ENCODE peak calls at places on chromosomes 16 and 17, in seven cellular contexts. One of them, this sample, is unnamed.

GRCh38 chr16:17397499-17397891 is 73.3 kb downstream of the XYLT1 start:
- DNase-seq in fibroblast of villous mesenchyme: peak; percentile 87
- DNase-seq in left ventricle myocardium inferior: no peak
- DNase-seq in GM12878: no peak
- DNase-seq in fibroblast of pulmonary artery: peak; percentile 46
- DNase-seq in IMR-90: peak; percentile 83
- DNase-seq in lower leg skin: peak; percentile 31
- DNase-seq in this sample: no peak

GRCh38 chr16:55333690-55334089 is 9.7 kb downstream of the IRX6 start:
- DNase-seq in GM12878: no peak
- DNase-seq in lower leg skin: no peak
- DNase-seq in fibroblast of pulmonary artery: no peak
- DNase-seq in fibroblast of villous mesenchyme: no peak
- DNase-seq in left ventricle myocardium inferior: no peak
- DNase-seq in IMR-90: no peak
- DNase-seq in this sample: no peak

GRCh38 chr17:74858672-74859438 is 830 bp downstream of the GRIN2C start:
- DNase-seq in IMR-90: no peak
- DNase-seq in fibroblast of pulmonary artery: no peak
- DNase-seq in fibroblast of villous mesenchyme: no peak
- DNase-seq in left ventricle myocardium inferior: no peak
- DNase-seq in GM12878: no peak
- DNase-seq in lower leg skin: no peak
- DNase-seq in this sample: no peak

GRCh38 chr17:31492880-31493655 is 101.6 kb downstream of the RAB11FIP4 start:
- DNase-seq in fibroblast of pulmonary artery: no peak
- DNase-seq in GM12878: peak; percentile 58
- DNase-seq in lower leg skin: no peak
- DNase-seq in IMR-90: no peak
- DNase-seq in left ventricle myocardium inferior: peak; percentile 59
- DNase-seq in fibroblast of villous mesenchyme: no peak
- DNase-seq in this sample: no peak

GRCh38 chr17:79188679-79189078 is 114.1 kb downstream of the ENGASE start:
- DNase-seq in IMR-90: no peak
- DNase-seq in fibroblast of villous mesenchyme: no peak
- DNase-seq in left ventricle myocardium inferior: no peak
- DNase-seq in lower leg skin: no peak
- DNase-seq in fibroblast of pulmonary artery: no peak
- DNase-seq in GM12878: no peak
- DNase-seq in this sample: no peak

GRCh38 chr17:65547253-65547670 is 14.2 kb downstream of the AXIN2 start:
- DNase-seq in fibroblast of villous mesenchyme: no peak
- DNase-seq in IMR-90: peak; percentile 71
- DNase-seq in lower leg skin: no peak
- DNase-seq in left ventricle myocardium inferior: no peak
- DNase-seq in fibroblast of pulmonary artery: no peak
- DNase-seq in GM12878: no peak
- DNase-seq in this sample: no peak

GRCh38 chr16:28492511-28492910 is 637 bp upstream of the CLN3 start:
- DNase-seq in left ventricle myocardium inferior: no peak
- DNase-seq in IMR-90: no peak
- DNase-seq in GM12878: no peak
- DNase-seq in fibroblast of pulmonary artery: no peak
- DNase-seq in lower leg skin: no peak
- DNase-seq in fibroblast of villous mesenchyme: no peak
- DNase-seq in this sample: no peak

GRCh38 chr17:43702636-43703035 is 40.9 kb upstream of the MEOX1 start:
- DNase-seq in left ventricle myocardium inferior: no peak
- DNase-seq in IMR-90: no peak
- DNase-seq in lower leg skin: no peak
- DNase-seq in fibroblast of villous mesenchyme: no peak
- DNase-seq in GM12878: no peak
- DNase-seq in fibroblast of pulmonary artery: no peak
- DNase-seq in this sample: no peak

GRCh38 chr16:31427441-31428276 is 501 bp downstream of the COX6A2 start:
- DNase-seq in lower leg skin: peak; percentile 25
- DNase-seq in GM12878: no peak
- DNase-seq in left ventricle myocardium inferior: peak; percentile 70
- DNase-seq in IMR-90: no peak
- DNase-seq in fibroblast of villous mesenchyme: peak; percentile 33
- DNase-seq in fibroblast of pulmonary artery: peak; percentile 47
- DNase-seq in this sample: no peak

GRCh38 chr16:84294196-84295142 is at the start of gene WFDC1:
- DNase-seq in fibroblast of villous mesenchyme: no peak
- DNase-seq in IMR-90: peak; percentile 19
- DNase-seq in fibroblast of pulmonary artery: peak; percentile 20
- DNase-seq in left ventricle myocardium inferior: peak; percentile 19
- DNase-seq in GM12878: no peak
- DNase-seq in lower leg skin: no peak
- DNase-seq in this sample: no peak

GRCh38 chr17:49798182-49798581 is 9.7 kb downstream of the KAT7 start:
- DNase-seq in lower leg skin: no peak
- DNase-seq in IMR-90: peak; percentile 71
- DNase-seq in fibroblast of pulmonary artery: no peak
- DNase-seq in GM12878: no peak
- DNase-seq in left ventricle myocardium inferior: no peak
- DNase-seq in fibroblast of villous mesenchyme: peak; percentile 54
- DNase-seq in this sample: no peak

GRCh38 chr16:67150833-67151396 is at the start of gene B3GNT9:
- DNase-seq in left ventricle myocardium inferior: peak; percentile 82
- DNase-seq in IMR-90: peak; percentile 66
- DNase-seq in lower leg skin: no peak
- DNase-seq in fibroblast of pulmonary artery: peak; percentile 71
- DNase-seq in fibroblast of villous mesenchyme: peak; percentile 82
- DNase-seq in GM12878: no peak
- DNase-seq in this sample: no peak

GRCh38 chr17:78899361-78900260 is 3.4 kb downstream of the CEP295NL start:
- DNase-seq in fibroblast of villous mesenchyme: peak; percentile 81
- DNase-seq in fibroblast of pulmonary artery: peak; percentile 26
- DNase-seq in IMR-90: no peak
- DNase-seq in lower leg skin: no peak
- DNase-seq in GM12878: no peak
- DNase-seq in left ventricle myocardium inferior: peak; percentile 76
- DNase-seq in this sample: no peak

GRCh38 chr16:19929062-19929511 is 44.4 kb upstream of the GPRC5B start:
- DNase-seq in fibroblast of villous mesenchyme: no peak
- DNase-seq in GM12878: no peak
- DNase-seq in fibroblast of pulmonary artery: no peak
- DNase-seq in lower leg skin: no peak
- DNase-seq in left ventricle myocardium inferior: no peak
- DNase-seq in IMR-90: no peak
- DNase-seq in this sample: no peak

GRCh38 chr17:78316867-78317816 is 42.7 kb downstream of the SOCS3 start:
- DNase-seq in left ventricle myocardium inferior: no peak
- DNase-seq in GM12878: peak; percentile 43
- DNase-seq in IMR-90: peak; percentile 71
- DNase-seq in lower leg skin: no peak
- DNase-seq in fibroblast of pulmonary artery: peak; percentile 48
- DNase-seq in fibroblast of villous mesenchyme: peak; percentile 45
- DNase-seq in this sample: no peak

GRCh38 chr16:56345406-56346050 is 79.8 kb downstream of the AMFR start:
- DNase-seq in IMR-90: no peak
- DNase-seq in left ventricle myocardium inferior: no peak
- DNase-seq in fibroblast of pulmonary artery: no peak
- DNase-seq in fibroblast of villous mesenchyme: no peak
- DNase-seq in GM12878: no peak
- DNase-seq in lower leg skin: no peak
- DNase-seq in this sample: no peak

GRCh38 chr16:19430345-19430744 is 12.7 kb downstream of the TMC5 start:
- DNase-seq in GM12878: no peak
- DNase-seq in left ventricle myocardium inferior: no peak
- DNase-seq in fibroblast of villous mesenchyme: no peak
- DNase-seq in IMR-90: no peak
- DNase-seq in fibroblast of pulmonary artery: no peak
- DNase-seq in lower leg skin: no peak
- DNase-seq in this sample: no peak

GRCh38 chr16:84550096-84550495 is 45.6 kb upstream of the MEAK7 start:
- DNase-seq in left ventricle myocardium inferior: no peak
- DNase-seq in lower leg skin: no peak
- DNase-seq in IMR-90: no peak
- DNase-seq in fibroblast of villous mesenchyme: no peak
- DNase-seq in GM12878: no peak
- DNase-seq in fibroblast of pulmonary artery: no peak
- DNase-seq in this sample: no peak

GRCh38 chr17:48586355-48586924 is 3.6 kb downstream of the HOXB3 start:
- DNase-seq in lower leg skin: no peak
- DNase-seq in GM12878: no peak
- DNase-seq in left ventricle myocardium inferior: no peak
- DNase-seq in fibroblast of villous mesenchyme: no peak
- DNase-seq in fibroblast of pulmonary artery: no peak
- DNase-seq in IMR-90: peak; percentile 41
- DNase-seq in this sample: no peak

GRCh38 chr16:3950343-3951193 is 70.1 kb upstream of the CREBBP start:
- DNase-seq in lower leg skin: peak; percentile 69
- DNase-seq in IMR-90: peak; percentile 99
- DNase-seq in fibroblast of villous mesenchyme: peak; percentile 99
- DNase-seq in fibroblast of pulmonary artery: peak; percentile 99
- DNase-seq in GM12878: no peak
- DNase-seq in left ventricle myocardium inferior: peak; percentile 86
- DNase-seq in this sample: peak; percentile 70

DNA sequence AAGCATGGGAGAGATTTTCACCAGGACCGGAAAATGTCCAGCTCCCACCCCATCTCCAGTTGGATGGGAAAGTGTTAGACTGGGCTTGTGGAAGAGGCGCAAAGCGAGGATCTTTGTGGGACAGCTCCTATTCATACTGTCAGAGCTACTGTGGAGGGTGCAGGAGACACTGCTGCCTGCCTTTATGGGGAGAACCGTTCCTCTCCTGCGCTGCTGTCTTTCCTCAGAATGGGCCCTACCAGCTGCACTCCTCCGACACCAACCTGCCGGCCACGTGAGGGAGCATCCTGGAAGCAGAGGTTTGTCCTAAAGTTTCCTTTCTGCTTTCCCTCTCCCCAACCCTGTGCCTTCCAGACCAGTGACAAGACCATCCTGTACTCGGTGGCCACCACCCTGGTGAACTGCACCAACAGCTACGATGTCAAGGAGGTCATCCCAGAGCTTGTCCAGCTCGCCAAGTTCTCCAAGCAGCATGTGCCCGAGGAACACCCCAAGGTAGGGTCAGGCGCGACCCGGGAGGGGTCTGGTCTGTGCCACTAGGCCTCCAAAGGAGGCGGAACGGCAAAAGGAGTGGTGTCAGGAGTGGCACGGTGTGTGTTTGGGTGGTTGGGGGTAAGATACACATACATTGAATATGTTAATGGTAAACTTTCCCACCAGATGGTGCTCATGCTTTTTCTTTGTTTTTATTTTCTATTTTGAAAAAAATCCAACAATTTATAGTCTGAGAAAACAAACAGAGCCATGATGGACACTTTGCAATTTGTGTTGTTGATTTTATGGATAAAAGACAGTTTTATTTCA is 23.0 kb downstream of the SLC35G3 start:
- DNase-seq in fibroblast of pulmonary artery: no peak
- DNase-seq in left ventricle myocardium inferior: no peak
- DNase-seq in GM12878: no peak
- DNase-seq in lower leg skin: no peak
- DNase-seq in IMR-90: peak; percentile 15
- DNase-seq in fibroblast of villous mesenchyme: peak; percentile 23
- DNase-seq in this sample: no peak
- TF ChIP-seq CTCF in fibroblast of pulmonary artery: no peak
- TF ChIP-seq CTCF in left ventricle myocardium inferior: peak; percentile 42
- TF ChIP-seq CTCF in GM12878: no peak
- TF ChIP-seq CTCF in lower leg skin: no peak
- TF ChIP-seq CTCF in IMR-90: peak; percentile 50
- TF ChIP-seq CTCF in fibroblast of villous mesenchyme: peak; percentile 20
- TF ChIP-seq CTCF in this sample: no peak

DNA sequence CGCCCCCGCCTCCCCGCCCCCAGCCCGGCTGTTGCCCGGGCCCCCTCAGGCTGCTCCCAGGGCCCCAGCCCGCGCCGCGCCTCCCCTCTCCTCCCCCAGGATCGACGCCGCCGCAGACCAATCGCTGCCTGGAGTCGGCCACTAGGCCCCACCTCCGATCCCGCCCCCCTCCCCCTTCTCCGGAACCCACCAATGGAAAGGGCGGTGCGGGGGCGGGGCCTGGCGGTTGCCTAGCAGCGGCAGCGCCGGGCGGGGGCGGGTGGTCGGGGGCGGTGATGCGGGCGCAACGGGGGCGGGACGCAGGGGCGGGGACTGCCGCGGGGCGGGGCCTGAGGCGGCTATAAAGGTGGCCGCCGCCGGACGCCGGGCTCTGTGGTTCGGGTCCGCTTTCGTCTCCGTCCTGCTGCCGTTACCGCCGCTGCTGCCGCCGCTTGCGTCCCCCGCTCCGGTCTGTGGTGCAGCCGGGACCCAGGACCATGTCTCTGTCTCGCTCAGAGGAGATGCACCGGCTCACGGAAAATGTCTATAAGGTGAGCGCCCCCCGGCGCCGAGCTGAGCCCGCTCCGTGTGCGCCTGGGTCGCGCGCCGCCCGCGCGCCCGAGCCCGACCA is at the start of gene BAIAP2:
- DNase-seq in fibroblast of villous mesenchyme: peak; percentile 95
- DNase-seq in GM12878: peak; percentile 21
- DNase-seq in fibroblast of pulmonary artery: peak; percentile 95
- DNase-seq in lower leg skin: peak; percentile 92
- DNase-seq in left ventricle myocardium inferior: peak; percentile 98
- DNase-seq in IMR-90: peak; percentile 90
- DNase-seq in this sample: peak; percentile 95
- TF ChIP-seq CTCF in fibroblast of villous mesenchyme: no peak
- TF ChIP-seq CTCF in GM12878: no peak
- TF ChIP-seq CTCF in fibroblast of pulmonary artery: no peak
- TF ChIP-seq CTCF in lower leg skin: no peak
- TF ChIP-seq CTCF in left ventricle myocardium inferior: no peak
- TF ChIP-seq CTCF in IMR-90: peak; percentile 17
- TF ChIP-seq CTCF in this sample: no peak

GRCh38 chr17:8173871-8174322 is 2.3 kb downstream of the TMEM107 start:
- DNase-seq in fibroblast of pulmonary artery: no peak
- DNase-seq in lower leg skin: no peak
- DNase-seq in IMR-90: no peak
- DNase-seq in left ventricle myocardium inferior: no peak
- DNase-seq in GM12878: no peak
- DNase-seq in fibroblast of villous mesenchyme: no peak
- DNase-seq in this sample: no peak

GRCh38 chr17:8175795-8176196 is 384 bp downstream of the TMEM107 start:
- DNase-seq in left ventricle myocardium inferior: no peak
- DNase-seq in fibroblast of pulmonary artery: no peak
- DNase-seq in lower leg skin: no peak
- DNase-seq in fibroblast of villous mesenchyme: no peak
- DNase-seq in GM12878: no peak
- DNase-seq in IMR-90: no peak
- DNase-seq in this sample: no peak

GRCh38 chr17:8173056-8173870 is 2.9 kb downstream of the TMEM107 start:
- DNase-seq in fibroblast of villous mesenchyme: peak; percentile 98
- DNase-seq in left ventricle myocardium inferior: peak; percentile 67
- DNase-seq in fibroblast of pulmonary artery: peak; percentile 98
- DNase-seq in IMR-90: peak; percentile 99
- DNase-seq in lower leg skin: peak; percentile 86
- DNase-seq in GM12878: peak; percentile 98
- DNase-seq in this sample: no peak

GRCh38 chr17:8176998-8177731 is 985 bp upstream of the TMEM107 start:
- DNase-seq in fibroblast of villous mesenchyme: no peak
- DNase-seq in lower leg skin: no peak
- DNase-seq in IMR-90: no peak
- DNase-seq in GM12878: no peak
- DNase-seq in left ventricle myocardium inferior: no peak
- DNase-seq in fibroblast of pulmonary artery: no peak
- DNase-seq in this sample: no peak

GRCh38 chr17:8176197-8176940 is at the start of gene TMEM107:
- DNase-seq in GM12878: peak; percentile 69
- DNase-seq in lower leg skin: peak; percentile 88
- DNase-seq in fibroblast of pulmonary artery: peak; percentile 80
- DNase-seq in IMR-90: peak; percentile 72
- DNase-seq in fibroblast of villous mesenchyme: peak; percentile 83
- DNase-seq in left ventricle myocardium inferior: peak; percentile 89
- DNase-seq in this sample: no peak
- TF ChIP-seq CTCF in GM12878: no peak
- TF ChIP-seq CTCF in lower leg skin: no peak
- TF ChIP-seq CTCF in fibroblast of pulmonary artery: no peak
- TF ChIP-seq CTCF in IMR-90: no peak
- TF ChIP-seq CTCF in fibroblast of villous mesenchyme: peak; percentile 12
- TF ChIP-seq CTCF in left ventricle myocardium inferior: no peak
- TF ChIP-seq CTCF in this sample: no peak

GRCh38 chr17:57755479-57756070 is 10.5 kb upstream of the CCDC182 start:
- DNase-seq in GM12878: no peak
- DNase-seq in fibroblast of villous mesenchyme: no peak
- DNase-seq in fibroblast of pulmonary artery: no peak
- DNase-seq in IMR-90: no peak
- DNase-seq in left ventricle myocardium inferior: no peak
- DNase-seq in lower leg skin: no peak
- DNase-seq in this sample: no peak
- TF ChIP-seq CTCF in GM12878: no peak
- TF ChIP-seq CTCF in fibroblast of villous mesenchyme: no peak
- TF ChIP-seq CTCF in fibroblast of pulmonary artery: no peak
- TF ChIP-seq CTCF in IMR-90: no peak
- TF ChIP-seq CTCF in left ventricle myocardium inferior: no peak
- TF ChIP-seq CTCF in lower leg skin: no peak
- TF ChIP-seq CTCF in this sample: no peak

This sample was measured in omental fat pad.